ENCODE peak calls at places on chromosome 1, in seven cellular contexts. W is naive thymus-derived CD4-positive, alpha-beta T cell; J is left ventricle myocardium superior; S is lower lobe of right lung; D is right cardiac atrium; V is activated CD8-positive, alpha-beta memory T cell treated with anti-CD3 and anti-CD28 coated beads, Interleukin-2, amount 10 ng/mL, durations not matched to agents 7 days and 5 days; U is stimulated activated naive CD8-positive, alpha-beta T cell treated with anti-CD3 and anti-CD28 coated beads, Interleukin-15, Interleukin-2, amounts not matched to agents 100 U/mL and 50 U/mL, for 24 hours. O is an unnamed sample.

GRCh38 chr1:214551436-214552173 is at the start of gene PTPN14:
- ATAC-seq in S (peak), W (no peak), U (peak), V (no peak), J (peak), D (peak), O (no peak)

GRCh38 chr1:202689493-202690342 is 20.5 kb downstream of the SYT2 start:
- ATAC-seq in V (no peak), S (no peak), J (no peak), W (no peak), U (no peak), D (no peak), O (no peak)

GRCh38 chr1:160459687-160460086 is 59.3 kb downstream of the VANGL2 start:
- ATAC-seq in D (no peak), V (no peak), S (no peak), W (no peak), U (peak), J (no peak), O (peak)

GRCh38 chr1:207711285-207711684 is 40.6 kb upstream of the CD46 start:
- ATAC-seq in D (no peak), S (no peak), W (no peak), V (no peak), J (no peak), U (no peak), O (no peak)

GRCh38 chr1:182107218-182107617 is 45.7 kb upstream of the ZNF648 start:
- ATAC-seq in J (no peak), V (no peak), W (no peak), U (no peak), D (no peak), S (no peak), O (no peak)

GRCh38 chr1:229254910-229255541 is 15.9 kb upstream of the RAB4A start:
- ATAC-seq in V (no peak), S (no peak), J (peak), U (peak), D (no peak), W (peak), O (no peak)

GRCh38 chr1:68322837-68323687 is 90.7 kb upstream of the WLS start:
- ATAC-seq in U (no peak), D (no peak), V (no peak), S (no peak), J (no peak), W (no peak), O (no peak)

GRCh38 chr1:111615874-111616715 is 3.5 kb upstream of the RAP1A start:
- ATAC-seq in U (peak), S (no peak), J (no peak), V (peak), D (no peak), W (peak), O (peak)

GRCh38 chr1:3085721-3086120 is 16.7 kb downstream of the PRDM16 start:
- ATAC-seq in D (no peak), J (no peak), U (no peak), V (no peak), S (no peak), W (no peak), O (no peak)

GRCh38 chr1:1721201-1721600 is 3.0 kb downstream of the CDK11A start:
- ATAC-seq in D (no peak), W (no peak), U (no peak), J (no peak), V (no peak), S (no peak), O (no peak)

GRCh38 chr1:20430355-20431290 is 55.4 kb downstream of the CAMK2N1 start:
- ATAC-seq in W (no peak), V (no peak), S (peak), U (no peak), D (peak), J (peak), O (peak)

GRCh38 chr1:207302618-207303408 is 18.7 kb upstream of the CD55 start:
- ATAC-seq in D (peak), V (no peak), S (no peak), J (peak), U (no peak), W (no peak), O (no peak)

GRCh38 chr1:43531906-43532584 is 1.4 kb downstream of the PTPRF start:
- ATAC-seq in U (no peak), S (no peak), V (no peak), J (no peak), D (peak), W (no peak), O (no peak)

GRCh38 chr1:26459148-26459547 is 13.1 kb upstream of the HMGN2 start:
- ATAC-seq in J (peak), V (no peak), W (no peak), D (no peak), U (no peak), S (no peak), O (no peak)

GRCh38 chr1:218414060-218414728 is 69.1 kb downstream of the TGFB2 start:
- ATAC-seq in V (no peak), J (no peak), W (no peak), U (no peak), S (no peak), D (no peak), O (no peak)

GRCh38 chr1:31102501-31102950 is 37.0 kb upstream of the PUM1 start:
- ATAC-seq in D (peak), U (no peak), V (no peak), S (peak), J (peak), W (no peak), O (no peak)

GRCh38 chr1:113904292-113904673 is 316 bp downstream of the AP4B1 start:
- ATAC-seq in W (peak), S (no peak), D (no peak), V (no peak), U (peak), J (no peak), O (peak)

GRCh38 chr1:210445485-210445884 is 116.8 kb downstream of the HHAT start:
- ATAC-seq in W (no peak), V (no peak), D (no peak), J (no peak), S (no peak), U (no peak), O (no peak)

GRCh38 chr1:201404722-201405483 is 5.8 kb upstream of the LAD1 start:
- ATAC-seq in V (no peak), D (no peak), S (no peak), W (no peak), U (no peak), J (no peak), O (no peak)